ENCODE peak calls at places on chromosomes 3 and 15, in four cellular contexts. I is fibroblast of lung, H is tibial nerve, E is body of pancreas. P is an unnamed sample. For H3K4me1, the result is how much of the 10 kb centered on the place peaks cover.

GRCh38 chr3:130354430-130354829 is 9.0 kb downstream of the COL6A5 start:
- DNase-seq in E (no peak), I (peak), H (no peak), P (no peak)

GRCh38 chr3:117059054-117059989 is 349.7 kb downstream of the TUSC7 start:
- DNase-seq in I (peak), H (no peak), E (no peak), P (no peak)

GRCh38 chr15:61545763-61546162 is 316.7 kb upstream of the RORA start:
- DNase-seq in H (no peak), E (no peak), I (no peak), P (no peak)

GRCh38 chr3:95048564-95048963 is 985.7 kb downstream of the NSUN3 start:
- DNase-seq in I (peak), H (no peak), E (no peak), P (no peak)

GRCh38 chr3:21620511-21621395 is 130.3 kb downstream of the ZNF385D start:
- DNase-seq in E (no peak), I (peak), H (no peak), P (no peak)

GRCh38 chr15:95278532-95279265 is 1047.3 kb downstream of the MCTP2 start:
- DNase-seq in E (no peak), H (no peak), I (no peak), P (no peak)

GRCh38 chr3:3088066-3088465 is 22.1 kb downstream of the IL5RA start:
- DNase-seq in E (no peak), I (no peak), H (no peak), P (no peak)

GRCh38 chr3:127097009-127097350 is 96.0 kb upstream of the PRR23E start:
- DNase-seq in I (no peak), E (no peak), H (no peak), P (peak)

GRCh38 chr15:84600331-84600686 is 500 bp upstream of the ZSCAN2 start:
- DNase-seq in I (peak), H (peak), E (peak), P (peak)

GRCh38 chr3:53160660-53161344 is at the start of gene PRKCD:
- DNase-seq in E (peak), H (peak), I (peak), P (peak)

GRCh38 chr3:127849368-127849767 is 27.1 kb upstream of the MGLL start:
- DNase-seq in E (no peak), H (no peak), I (no peak), P (no peak)

GRCh38 chr3:171614318-171614967 is 154.2 kb upstream of the TNIK start:
- DNase-seq in H (no peak), E (peak), I (peak), P (peak)

GRCh38 chr3:179133575-179133974 is 14.6 kb upstream of the PIK3CA start:
- DNase-seq in H (no peak), I (no peak), E (no peak), P (no peak)

GRCh38 chr3:10312866-10313265 is 8.0 kb downstream of the SEC13 start:
- DNase-seq in E (no peak), I (no peak), H (no peak), P (no peak)

GRCh38 chr3:169354774-169355501 is 308.6 kb downstream of the MECOM start:
- DNase-seq in I (no peak), E (no peak), H (no peak), P (no peak)

GRCh38 chr3:182487621-182488020 is 305.7 kb upstream of the ATP11B start:
- DNase-seq in I (no peak), H (no peak), E (no peak), P (no peak)

GRCh38 chr3:182485306-182485705 is 308.0 kb upstream of the ATP11B start:
- DNase-seq in E (no peak), H (no peak), I (no peak), P (no peak)

GRCh38 chr3:182486459-182486858 is 306.8 kb upstream of the ATP11B start:
- DNase-seq in I (no peak), E (no peak), H (no peak), P (no peak)

GRCh38 chr3:182484682-182485081 is 308.6 kb upstream of the ATP11B start:
- DNase-seq in I (no peak), E (no peak), H (no peak), P (no peak)

GRCh38 chr3:182487048-182487447 is 306.3 kb upstream of the ATP11B start:
- DNase-seq in E (no peak), H (no peak), I (no peak), P (no peak)
- H3K4me3 ChIP-seq in E (no peak), H (no peak), I (no peak), P (no peak)

GRCh38 chr15:80437492-80437891 is 33.3 kb downstream of the ARNT2 start:
- DNase-seq in H (no peak), I (no peak), E (no peak), P (no peak)
- H3K27ac ChIP-seq in H (no peak), I (no peak), E (no peak), P (no peak)

DNA sequence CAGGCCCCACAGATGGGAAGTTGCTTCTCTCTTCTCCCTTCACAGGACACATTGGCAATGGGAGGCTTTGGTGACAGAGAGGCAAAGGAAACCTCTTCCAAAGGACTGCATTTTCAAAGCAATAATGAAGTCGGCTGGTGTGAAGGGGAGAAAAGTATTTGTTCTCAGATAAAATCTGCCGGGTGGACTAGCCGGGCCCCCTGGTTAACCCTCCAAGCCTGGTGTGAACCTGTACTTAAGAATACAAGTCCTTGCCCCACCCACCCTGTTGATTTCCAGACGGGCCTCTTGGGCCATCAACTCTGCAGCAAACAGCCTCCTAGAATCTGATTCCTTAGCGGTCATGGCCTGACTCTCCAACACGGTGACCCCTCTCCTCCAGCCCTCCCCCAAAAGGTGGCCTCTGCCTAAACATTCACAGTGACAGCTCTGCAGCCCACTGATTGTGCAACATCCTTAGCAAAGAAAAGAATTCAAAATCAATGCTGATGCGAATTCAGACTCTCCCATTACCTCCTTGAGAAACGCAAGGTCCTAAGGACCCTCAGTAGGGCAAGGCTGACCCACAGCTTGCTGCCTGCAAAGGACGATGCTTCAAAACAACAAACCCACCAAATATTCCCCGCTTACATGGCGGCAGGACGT is 9.9 kb downstream of the TLE3 start:
- DNase-seq in I (no peak), E (no peak), H (no peak), P (no peak)
- H3K4me1 ChIP-seq in I (under half), E (under half), H (under half), P (under half)

GRCh38 chr3:181695661-181696491 is 15.8 kb upstream of the SOX2 start:
- DNase-seq in H (no peak), E (no peak), I (peak), P (peak)
- H3K4me3 ChIP-seq in H (peak), E (no peak), I (peak), P (peak)

GRCh38 chr15:98699591-98700424 is 51.5 kb downstream of the IGF1R start:
- DNase-seq in E (no peak), I (no peak), H (no peak), P (no peak)
- H3K27ac ChIP-seq in E (no peak), I (no peak), H (no peak), P (no peak)

DNA sequence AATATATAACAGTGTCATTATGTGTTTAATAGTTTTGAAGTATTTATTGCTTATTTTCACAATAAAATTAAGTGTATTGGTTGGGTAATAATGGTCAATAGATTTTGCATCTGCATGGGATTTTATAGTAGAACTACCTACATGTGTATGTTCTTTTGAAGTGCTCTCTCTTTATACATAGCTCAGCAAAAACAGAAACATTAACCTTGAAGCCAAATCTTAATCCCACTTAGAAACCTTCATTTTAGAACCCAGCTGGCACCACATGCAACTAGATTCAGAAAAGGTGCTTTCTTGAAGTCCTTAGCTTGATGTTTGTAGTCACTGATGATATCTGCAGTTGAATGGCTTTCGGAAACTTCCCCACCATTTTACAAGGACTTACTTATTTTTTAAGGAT is 146.9 kb upstream of the IL12A start:
- DNase-seq in H (no peak), E (no peak), I (no peak), P (no peak)
- H3K4me1 ChIP-seq in H (under half), E (under half), I (under half), P (under half)

DNA sequence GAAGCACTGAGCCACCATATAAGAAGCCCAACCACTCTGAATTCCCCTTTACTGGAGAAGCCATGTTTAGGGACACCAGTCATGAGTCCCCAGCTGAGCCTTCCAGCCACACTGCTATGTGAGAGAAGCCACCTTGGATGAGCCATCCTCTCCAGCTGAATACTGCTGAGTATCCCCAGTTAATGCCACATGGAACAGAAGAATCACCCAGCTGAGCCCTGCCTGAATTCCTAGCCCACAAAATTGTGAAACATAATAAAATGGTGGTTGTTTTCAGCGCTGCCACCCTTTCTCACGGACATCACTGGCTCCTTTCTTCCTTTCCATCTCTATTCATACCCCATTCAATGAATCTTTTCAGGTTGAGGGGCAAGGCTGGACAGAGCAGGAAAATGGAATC is 22.1 kb upstream of the LYZL4 start:
- DNase-seq in E (no peak), H (no peak), I (no peak), P (no peak)
- H3K4me3 ChIP-seq in E (no peak), H (no peak), I (no peak), P (no peak)

GRCh38 chr3:181006541-181006940 is 17.0 kb upstream of the DNAJC19 start:
- DNase-seq in E (no peak), I (no peak), H (no peak), P (no peak)
- H3K27ac ChIP-seq in E (no peak), I (no peak), H (no peak), P (no peak)

DNA sequence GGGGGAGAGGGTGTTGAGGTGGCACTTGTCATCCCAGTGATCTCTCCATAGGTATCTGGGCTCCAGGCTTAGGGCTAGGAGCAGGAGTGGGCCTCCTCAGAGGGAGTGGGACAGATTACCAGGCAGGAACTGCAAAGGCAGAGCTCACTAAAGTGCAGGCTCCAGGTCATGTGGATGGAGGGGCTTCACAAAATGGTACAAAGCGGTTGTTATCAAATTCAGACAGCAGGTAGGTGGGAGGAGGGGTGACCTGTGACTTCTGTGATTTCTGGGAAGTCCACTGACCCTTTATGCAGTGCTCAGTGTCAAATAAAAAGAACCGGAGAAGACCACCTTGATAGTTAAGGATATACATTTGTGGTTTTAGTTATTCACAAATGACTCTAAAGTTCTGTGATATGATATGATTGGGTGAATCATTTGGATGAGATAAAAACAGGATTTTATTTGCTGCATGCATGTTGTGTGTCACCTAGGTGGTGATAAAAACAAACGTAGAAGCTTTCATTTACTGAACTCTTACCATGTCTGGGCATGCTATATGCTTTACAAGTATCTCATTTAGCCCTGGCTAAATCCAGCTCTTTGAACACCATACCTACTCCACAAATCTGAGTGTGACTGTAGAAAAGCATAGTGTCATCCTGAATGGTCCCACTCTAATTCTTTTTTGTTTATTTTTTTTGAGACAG is 20.2 kb downstream of the ST6GAL1 start:
- DNase-seq in I (no peak), H (no peak), E (no peak), P (no peak)
- H3K4me1 ChIP-seq in I (under half), H (under half), E (under half), P (under half)

GRCh38 chr3:177193706-177194268 is 3.5 kb downstream of the TBL1XR1 start:
- DNase-seq in H (no peak), I (no peak), E (no peak), P (no peak)
- H3K4me3 ChIP-seq in H (no peak), I (peak), E (no peak), P (peak)

P was measured in right cardiac atrium.